ENCODE peak calls at places on chromosomes 6 and 20, in nine cellular contexts. G is GM20000; J is NCI-H1092 treated with DMSO at 0.1 percent for 48 hours; B is CD8-positive, alpha-beta T cell; U is ovary; N is activated CD4-positive, alpha-beta memory T cell treated with anti-CD3 and anti-CD28 coated beads for 36 hours; Y is pons; M is ACHN; R is stimulated activated CD4-positive, alpha-beta T cell treated with anti-CD3 and anti-CD28 coated beads, Interleukin-1b, Interleukin-23, amount 100 ng/mL, for 24 hours. K is an unnamed sample.

GRCh38 chr6:35391240-35391968 is 49.0 kb downstream of the PPARD start:
- DNase-seq in U (no peak), J (no peak), R (no peak), G (no peak), B (no peak), N (peak), M (peak), Y (no peak), K (no peak)

GRCh38 chr6:133814797-133815196 is 74.1 kb upstream of the TCF21 start:
- DNase-seq in R (peak), G (no peak), M (no peak), U (peak), Y (no peak), B (no peak), J (no peak), N (peak), K (peak)

GRCh38 chr20:48157970-48158369 is 372.7 kb upstream of the SULF2 start:
- DNase-seq in U (peak), M (no peak), R (no peak), N (no peak), B (no peak), Y (peak), G (no peak), J (no peak), K (no peak)

GRCh38 chr6:69796081-69796626 is 656 bp downstream of the LMBRD1 start:
- DNase-seq in U (no peak), N (peak), R (no peak), G (peak), M (peak), B (peak), Y (peak), J (peak), K (peak)

GRCh38 chr6:142400495-142400894 is 98.7 kb downstream of the ADGRG6 start:
- DNase-seq in J (no peak), R (no peak), Y (no peak), U (no peak), B (no peak), G (no peak), N (no peak), M (no peak), K (no peak)

GRCh38 chr6:134058622-134059366 is 6.4 kb upstream of the SLC2A12 start:
- DNase-seq in R (no peak), U (no peak), B (no peak), G (no peak), J (no peak), N (no peak), Y (no peak), M (no peak), K (no peak)

GRCh38 chr6:136767103-136767502 is 25.2 kb downstream of the MAP3K5 start:
- DNase-seq in J (no peak), M (no peak), Y (no peak), B (no peak), U (no peak), R (no peak), G (no peak), N (no peak), K (no peak)

GRCh38 chr6:104527761-104528415 is 331.8 kb downstream of the HACE1 start:
- DNase-seq in U (no peak), Y (peak), M (no peak), B (no peak), N (peak), G (no peak), J (no peak), R (no peak), K (peak)

GRCh38 chr20:64214952-64215351 is 40.6 kb upstream of the PCMTD2 start:
- DNase-seq in M (no peak), N (no peak), J (no peak), B (no peak), R (no peak), Y (no peak), G (no peak), U (no peak), K (no peak)

GRCh38 chr6:22147983-22148797 is 148.6 kb downstream of the PRL start:
- DNase-seq in B (no peak), U (no peak), G (no peak), Y (peak), R (no peak), N (no peak), J (peak), M (no peak), K (peak)

GRCh38 chr6:109417646-109418045 is 22.8 kb downstream of the PPIL6 start:
- DNase-seq in M (no peak), Y (no peak), R (no peak), J (no peak), B (no peak), G (no peak), N (no peak), U (no peak), K (no peak)

K was measured in fibroblast of the conjunctiva.